ENCODE peak calls at places on chromosomes 4 and X, in seven cellular contexts. H, T, W, F, L, Z and D are unnamed samples.

GRCh38 chrX:48496660-48497059 is 12.1 kb upstream of the PORCN start:
- DNase-seq in H (no peak), T (no peak), W (no peak), F (no peak), L (peak), Z (no peak), D (no peak)

GRCh38 chr4:187176261-187176910 is 452.7 kb upstream of the FAT1 start:
- DNase-seq in H (peak), T (no peak), W (no peak), F (no peak), L (no peak), Z (no peak), D (no peak)

GRCh38 chr4:123352240-123352945 is 44.2 kb upstream of the SPRY1 start:
- DNase-seq in H (no peak), T (peak), W (no peak), F (no peak), L (no peak), Z (no peak), D (no peak)

GRCh38 chrX:40373025-40373424 is 207.7 kb upstream of the ATP6AP2 start:
- DNase-seq in H (no peak), T (no peak), W (no peak), F (no peak), L (no peak), Z (no peak), D (no peak)

GRCh38 chr4:15557806-15558550 is 88.3 kb downstream of the CC2D2A start:
- DNase-seq in H (no peak), T (no peak), W (no peak), F (peak), L (no peak), Z (no peak), D (no peak)

GRCh38 chr4:76251448-76252270 is at the start of gene FAM47E:
- DNase-seq in H (no peak), T (peak), W (peak), F (peak), L (peak), Z (peak), D (peak)

GRCh38 chr4:128107766-128108165 is 46.7 kb downstream of the LARP1B start:
- DNase-seq in H (peak), T (no peak), W (no peak), F (no peak), L (no peak), Z (no peak), D (no peak)

GRCh38 chrX:71607488-71607887 is 10.8 kb downstream of the CXCR3 start:
- DNase-seq in H (no peak), T (no peak), W (no peak), F (no peak), L (no peak), Z (no peak), D (no peak)

GRCh38 chr4:2251073-2251794 is 9.3 kb upstream of the HAUS3 start:
- DNase-seq in H (no peak), T (no peak), W (peak), F (no peak), L (no peak), Z (no peak), D (no peak)

GRCh38 chr4:110902500-110902899 is 279.6 kb upstream of the PITX2 start:
- DNase-seq in H (no peak), T (peak), W (no peak), F (no peak), L (no peak), Z (no peak), D (no peak)

GRCh38 chrX:149517308-149517707 is 12.2 kb upstream of the IDS start:
- DNase-seq in H (no peak), T (no peak), W (no peak), F (no peak), L (no peak), Z (no peak), D (no peak)

GRCh38 chrX:110015027-110015426 is 12.1 kb downstream of the TMEM164 start:
- DNase-seq in H (no peak), T (no peak), W (no peak), F (no peak), L (peak), Z (no peak), D (no peak)

GRCh38 chr4:7761720-7762119 is 177.9 kb downstream of the AFAP1 start:
- DNase-seq in H (no peak), T (peak), W (peak), F (peak), L (peak), Z (peak), D (no peak)

GRCh38 chrX:70470850-70471289 is 26.2 kb downstream of the DLG3 start:
- DNase-seq in H (no peak), T (peak), W (no peak), F (no peak), L (no peak), Z (no peak), D (no peak)

GRCh38 chrX:18640686-18641085 is 31.2 kb downstream of the RS1 start:
- DNase-seq in H (no peak), T (no peak), W (no peak), F (no peak), L (no peak), Z (no peak), D (no peak)

GRCh38 chrX:1281511-1281910 is 12.9 kb downstream of the CSF2RA start:
- DNase-seq in H (no peak), T (no peak), W (no peak), F (no peak), L (no peak), Z (no peak), D (no peak)

GRCh38 chr4:44914223-44914622 is 187.9 kb upstream of the GNPDA2 start:
- DNase-seq in H (no peak), T (no peak), W (no peak), F (no peak), L (no peak), Z (no peak), D (no peak)

GRCh38 chrX:55841962-55842752 is 124.6 kb downstream of the RRAGB start:
- DNase-seq in H (no peak), T (no peak), W (no peak), F (no peak), L (no peak), Z (no peak), D (no peak)

GRCh38 chr4:187493661-187494060 is 501.9 kb upstream of the ZFP42 start:
- DNase-seq in H (no peak), T (no peak), W (no peak), F (no peak), L (no peak), Z (no peak), D (no peak)

GRCh38 chr4:7978489-7978888 is 38.8 kb upstream of the AFAP1 start:
- DNase-seq in H (no peak), T (peak), W (peak), F (peak), L (no peak), Z (no peak), D (no peak)

GRCh38 chr4:182369211-182369610 is 126.0 kb downstream of the TENM3 start:
- DNase-seq in H (no peak), T (no peak), W (no peak), F (no peak), L (no peak), Z (no peak), D (no peak)

GRCh38 chrX:118495061-118495921 is at the start of gene DOCK11:
- DNase-seq in H (peak), T (peak), W (peak), F (peak), L (peak), Z (peak), D (peak)

GRCh38 chr4:126264839-126265238 is 950.1 kb downstream of the FAT4 start:
- DNase-seq in H (no peak), T (peak), W (no peak), F (no peak), L (no peak), Z (no peak), D (no peak)

GRCh38 chrX:110081320-110081719 is 78.4 kb downstream of the TMEM164 start:
- DNase-seq in H (no peak), T (no peak), W (no peak), F (no peak), L (no peak), Z (no peak), D (no peak)

GRCh38 chrX:41332408-41332987 is 1.5 kb upstream of the DDX3X start:
- DNase-seq in H (no peak), T (peak), W (peak), F (no peak), L (peak), Z (no peak), D (no peak)

GRCh38 chr4:190020790-190021717 is 6.0 kb downstream of the FRG2 start:
- DNase-seq in H (no peak), T (peak), W (peak), F (no peak), L (peak), Z (no peak), D (no peak)

GRCh38 chrX:22686138-22686541 is 313.6 kb upstream of the DDX53 start:
- DNase-seq in H (peak), T (peak), W (no peak), F (no peak), L (peak), Z (peak), D (no peak)

DNA sequence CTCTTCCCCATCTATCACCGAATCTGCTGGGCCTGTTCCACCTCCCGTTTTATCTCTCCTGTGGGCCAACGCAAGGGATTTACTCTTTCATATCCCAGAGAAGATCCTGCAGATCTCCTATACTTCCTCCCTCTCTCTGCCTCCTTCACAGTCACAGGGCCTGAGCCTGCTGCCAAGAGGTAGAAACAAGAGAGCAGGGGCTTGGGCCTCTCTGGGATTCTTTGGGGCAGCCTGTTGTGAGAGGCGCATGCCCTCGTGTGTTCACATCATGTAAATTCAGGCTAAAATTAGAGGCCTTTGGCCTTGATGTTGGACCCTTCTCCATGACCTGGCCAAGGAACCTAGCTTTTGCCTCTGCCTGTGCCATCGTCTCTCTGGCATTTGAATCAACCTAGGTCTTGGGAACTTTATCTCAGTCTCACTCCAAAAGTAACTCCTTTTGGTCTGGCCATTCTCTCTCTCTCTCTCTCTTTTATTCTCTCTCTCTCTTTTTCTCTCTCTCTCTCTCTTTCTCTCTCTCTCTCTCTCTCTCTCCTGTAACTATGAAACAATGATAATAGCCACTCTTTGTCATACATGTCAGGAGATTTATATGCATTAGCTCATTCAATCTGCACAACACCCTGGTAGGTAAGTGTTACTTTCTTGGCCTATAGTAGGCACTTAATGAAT is 20.0 kb upstream of the EFNB1 start:
- DNase-seq in H (no peak), T (no peak), W (no peak), F (no peak), L (no peak), Z (no peak), D (no peak)
- TF ChIP-seq CTCF in H (peak), T (peak), W (no peak), F (no peak), L (peak), Z (no peak), D (peak)

GRCh38 chr4:79865253-79865652 is 207.8 kb downstream of the ANTXR2 start:
- DNase-seq in H (no peak), T (peak), W (no peak), F (no peak), L (no peak), Z (no peak), D (no peak)

GRCh38 chr4:79863333-79863732 is 209.7 kb downstream of the ANTXR2 start:
- DNase-seq in H (no peak), T (no peak), W (no peak), F (no peak), L (no peak), Z (no peak), D (no peak)

GRCh38 chr4:79869597-79870336 is 203.3 kb downstream of the ANTXR2 start:
- DNase-seq in H (no peak), T (no peak), W (no peak), F (no peak), L (no peak), Z (no peak), D (no peak)

GRCh38 chr4:79862842-79863241 is 210.2 kb downstream of the ANTXR2 start:
- DNase-seq in H (no peak), T (no peak), W (no peak), F (no peak), L (no peak), Z (no peak), D (no peak)

GRCh38 chr4:79864470-79865190 is 208.4 kb downstream of the ANTXR2 start:
- DNase-seq in H (no peak), T (peak), W (no peak), F (no peak), L (no peak), Z (no peak), D (no peak)
- TF ChIP-seq CTCF in H (no peak), T (no peak), W (no peak), F (no peak), L (no peak), Z (no peak), D (no peak)

GRCh38 chr4:27692098-27692679 is 831.5 kb downstream of the STIM2 start:
- DNase-seq in H (no peak), T (peak), W (peak), F (peak), L (peak), Z (no peak), D (no peak)
- TF ChIP-seq CTCF in H (peak), T (peak), W (peak), F (no peak), L (peak), Z (no peak), D (peak)

DNA sequence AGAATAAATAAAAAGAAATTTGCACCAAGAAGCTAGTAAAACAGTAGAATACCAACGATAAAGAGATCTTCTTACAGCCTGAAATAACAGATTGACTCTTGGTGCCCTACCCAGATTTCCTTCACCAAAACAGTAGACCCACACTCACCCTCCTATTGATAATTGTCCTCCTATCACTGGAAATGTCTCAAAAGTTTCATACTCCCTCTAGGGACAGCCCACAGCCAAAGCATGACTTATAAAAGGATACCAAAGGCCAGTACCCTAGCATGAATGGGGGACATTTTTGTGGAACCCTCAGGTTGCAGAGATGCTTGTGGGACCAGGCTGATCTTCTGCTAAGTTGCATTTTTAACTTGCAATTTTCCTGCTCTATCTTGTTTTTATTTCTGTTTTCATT is 104.1 kb downstream of the INPP4B start:
- DNase-seq in H (no peak), T (peak), W (no peak), F (no peak), L (no peak), Z (no peak), D (no peak)
- TF ChIP-seq CTCF in H (peak), T (peak), W (no peak), F (no peak), L (no peak), Z (no peak), D (no peak)

GRCh38 chr4:106368678-106369077 is at the start of gene GIMD1:
- DNase-seq in H (no peak), T (no peak), W (no peak), F (no peak), L (no peak), Z (no peak), D (no peak)
- TF ChIP-seq CTCF in H (no peak), T (no peak), W (no peak), F (no peak), L (no peak), Z (no peak), D (no peak)

GRCh38 chrX:129768586-129769466 is 10.9 kb upstream of the SASH3 start:
- DNase-seq in H (no peak), T (no peak), W (no peak), F (no peak), L (no peak), Z (no peak), D (no peak)
- TF ChIP-seq CTCF in H (no peak), T (no peak), W (no peak), F (no peak), L (no peak), Z (no peak), D (no peak)

GRCh38 chrX:114075073-114075673 is 508.7 kb upstream of the HTR2C start:
- DNase-seq in H (no peak), T (no peak), W (no peak), F (no peak), L (no peak), Z (no peak), D (no peak)
- TF ChIP-seq CTCF in H (no peak), T (no peak), W (no peak), F (no peak), L (peak), Z (no peak), D (peak)

DNA sequence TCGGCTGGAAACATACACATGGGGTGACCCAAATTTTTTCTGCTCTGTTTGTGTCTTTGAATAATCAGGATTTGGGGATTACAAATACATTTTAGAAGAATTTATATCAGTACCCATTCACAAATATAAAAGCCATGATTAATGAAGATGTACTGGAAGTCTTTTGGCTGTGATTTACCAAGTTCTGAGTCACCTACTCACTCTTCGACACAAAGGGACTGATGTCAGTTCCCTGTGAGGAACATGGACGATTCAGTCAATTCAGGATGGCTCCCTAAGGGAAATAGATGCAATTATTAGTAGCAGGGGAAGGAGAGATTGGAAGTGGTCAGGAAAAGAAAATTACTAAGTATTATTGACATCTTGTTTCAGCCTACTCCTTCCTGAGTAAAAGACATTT is 550.8 kb upstream of the SLIT2 start:
- DNase-seq in H (no peak), T (peak), W (no peak), F (no peak), L (no peak), Z (no peak), D (no peak)
- TF ChIP-seq CTCF in H (no peak), T (no peak), W (no peak), F (no peak), L (no peak), Z (no peak), D (no peak)